ENCODE peak calls at places on chromosome 20, in nine cellular contexts. I, N, U, G, W, S, H, E and K are unnamed samples.

GRCh38 chr20:3815703-3816315 is 4.5 kb upstream of the AP5S1 start:
- DNase-seq in I (no peak), N (no peak), U (no peak), G (peak), W (no peak), S (peak), H (no peak), E (no peak), K (no peak)

GRCh38 chr20:56420940-56421688 is 9.1 kb downstream of the CASS4 start:
- DNase-seq in I (no peak), N (peak), U (no peak), G (no peak), W (no peak), S (no peak), H (no peak), E (no peak), K (no peak)

GRCh38 chr20:19274412-19275015 is 62.1 kb downstream of the SLC24A3 start:
- DNase-seq in I (no peak), N (no peak), U (no peak), G (no peak), W (no peak), S (no peak), H (no peak), E (peak), K (no peak)

GRCh38 chr20:20603339-20603990 is 109.0 kb downstream of the RALGAPA2 start:
- DNase-seq in I (no peak), N (no peak), U (no peak), G (no peak), W (no peak), S (no peak), H (peak), E (no peak), K (peak)

GRCh38 chr20:23039136-23039875 is 4.2 kb downstream of the SSTR4 start:
- DNase-seq in I (no peak), N (no peak), U (no peak), G (no peak), W (no peak), S (no peak), H (no peak), E (no peak), K (no peak)

GRCh38 chr20:48717095-48717958 is 110.5 kb downstream of the PREX1 start:
- DNase-seq in I (no peak), N (no peak), U (no peak), G (no peak), W (no peak), S (no peak), H (no peak), E (no peak), K (no peak)

GRCh38 chr20:7520361-7520760 is 419.9 kb downstream of the HAO1 start:
- DNase-seq in I (no peak), N (no peak), U (no peak), G (no peak), W (no peak), S (no peak), H (no peak), E (no peak), K (no peak)

GRCh38 chr20:60060593-60060992 is 102.4 kb downstream of the CDH26 start:
- DNase-seq in I (no peak), N (no peak), U (peak), G (no peak), W (no peak), S (no peak), H (no peak), E (no peak), K (no peak)

GRCh38 chr20:50073500-50073899 is 39.5 kb downstream of the UBE2V1 start:
- DNase-seq in I (no peak), N (no peak), U (no peak), G (no peak), W (no peak), S (no peak), H (no peak), E (no peak), K (no peak)

GRCh38 chr20:35292504-35293285 is 470 bp upstream of the FAM83C start:
- DNase-seq in I (no peak), N (no peak), U (no peak), G (no peak), W (no peak), S (no peak), H (no peak), E (no peak), K (no peak)